ENCODE peak calls at places on chromosomes 5 and 9, in six cellular contexts. S is spleen, F is heart left ventricle, P is K562, T is A549, X is ovary. Q is an unnamed sample. For H3K4me1, the result is how much of the 10 kb centered on the place peaks cover.

GRCh38 chr9:23636199-23636598 is 189.8 kb downstream of the ELAVL2 start:
- DNase-seq in F (no peak), P (no peak), X (no peak), S (no peak), T (no peak), Q (no peak)

GRCh38 chr5:17222679-17223078 is 5.2 kb downstream of the BASP1 start:
- DNase-seq in F (no peak), X (no peak), S (no peak), P (no peak), T (no peak), Q (no peak)

GRCh38 chr5:73975855-73976254 is 349.9 kb downstream of the ARHGEF28 start:
- DNase-seq in F (no peak), T (no peak), S (no peak), X (no peak), P (no peak), Q (no peak)

GRCh38 chr5:74490814-74491213 is 149.7 kb downstream of the ENC1 start:
- DNase-seq in F (no peak), S (peak), P (no peak), T (no peak), X (no peak), Q (no peak)

GRCh38 chr9:130905902-130906726 is 9.5 kb upstream of the QRFP start:
- DNase-seq in T (no peak), F (no peak), P (no peak), S (no peak), X (no peak), Q (no peak)

GRCh38 chr9:14722391-14723035 is at the start of gene CER1:
- DNase-seq in T (no peak), S (no peak), F (no peak), P (no peak), X (no peak), Q (no peak)

GRCh38 chr5:137143244-137143605 is 355.9 kb downstream of the SPOCK1 start:
- DNase-seq in P (no peak), T (no peak), X (no peak), S (no peak), F (no peak), Q (peak)

GRCh38 chr5:56670916-56671315 is 144.4 kb upstream of the MAP3K1 start:
- DNase-seq in T (no peak), X (no peak), S (no peak), F (no peak), P (no peak), Q (no peak)

GRCh38 chr5:43298459-43298858 is 14.8 kb downstream of the HMGCS1 start:
- DNase-seq in X (no peak), S (no peak), F (no peak), P (no peak), T (no peak), Q (no peak)

GRCh38 chr5:13558408-13558807 is 386.1 kb downstream of the DNAH5 start:
- DNase-seq in T (no peak), P (no peak), X (no peak), S (no peak), F (no peak), Q (no peak)

GRCh38 chr5:114316167-114316566 is 45.7 kb upstream of the KCNN2 start:
- DNase-seq in P (no peak), T (no peak), S (no peak), X (no peak), F (no peak), Q (no peak)
- TF ChIP-seq CTCF in P (no peak), T (no peak), S (no peak), X (no peak), F (no peak), Q (no peak)

GRCh38 chr9:127828262-127829031 is 25.8 kb downstream of the FPGS start:
- DNase-seq in P (peak), X (peak), S (peak), T (peak), F (peak), Q (peak)
- H3K4me1 ChIP-seq in P (under half), X (under half), S (half or more), T (under half), F (half or more), Q (half or more)

GRCh38 chr9:120384925-120385272 is 195.1 kb downstream of the CDK5RAP2 start:
- DNase-seq in S (no peak), P (no peak), X (no peak), F (no peak), T (no peak), Q (no peak)

GRCh38 chr9:120385606-120386389 is 194.2 kb downstream of the CDK5RAP2 start:
- DNase-seq in F (no peak), T (no peak), X (no peak), S (no peak), P (no peak), Q (no peak)

GRCh38 chr9:120383611-120383998 is 196.4 kb downstream of the CDK5RAP2 start:
- DNase-seq in X (no peak), F (no peak), P (no peak), T (no peak), S (no peak), Q (no peak)

GRCh38 chr9:120382453-120382852 is 197.5 kb downstream of the CDK5RAP2 start:
- DNase-seq in P (no peak), T (no peak), F (no peak), S (no peak), X (no peak), Q (no peak)

GRCh38 chr9:120383999-120384924 is 195.7 kb downstream of the CDK5RAP2 start:
- DNase-seq in X (no peak), P (no peak), T (no peak), S (peak), F (no peak), Q (no peak)
- TF ChIP-seq POLR2A in X (no peak), P (no peak), T (no peak), S (no peak), F (no peak), Q (no peak)

GRCh38 chr5:66170196-66170919 is 26.3 kb downstream of the SREK1 start:
- DNase-seq in F (no peak), X (no peak), T (no peak), S (no peak), P (no peak), Q (no peak)

GRCh38 chr5:66169534-66169933 is 25.4 kb downstream of the SREK1 start:
- DNase-seq in X (no peak), P (no peak), S (no peak), T (no peak), F (no peak), Q (no peak)

GRCh38 chr5:66174338-66174737 is 30.2 kb downstream of the SREK1 start:
- DNase-seq in S (no peak), F (no peak), X (no peak), P (peak), T (peak), Q (no peak)

GRCh38 chr5:66168226-66168625 is 24.1 kb downstream of the SREK1 start:
- DNase-seq in X (no peak), F (no peak), S (no peak), P (no peak), T (no peak), Q (no peak)

GRCh38 chr5:66171349-66172344 is 27.5 kb downstream of the SREK1 start:
- DNase-seq in S (no peak), T (peak), P (peak), X (peak), F (no peak), Q (peak)
- TF ChIP-seq CTCF in S (peak), T (peak), P (peak), X (no peak), F (peak), Q (peak)

DNA sequence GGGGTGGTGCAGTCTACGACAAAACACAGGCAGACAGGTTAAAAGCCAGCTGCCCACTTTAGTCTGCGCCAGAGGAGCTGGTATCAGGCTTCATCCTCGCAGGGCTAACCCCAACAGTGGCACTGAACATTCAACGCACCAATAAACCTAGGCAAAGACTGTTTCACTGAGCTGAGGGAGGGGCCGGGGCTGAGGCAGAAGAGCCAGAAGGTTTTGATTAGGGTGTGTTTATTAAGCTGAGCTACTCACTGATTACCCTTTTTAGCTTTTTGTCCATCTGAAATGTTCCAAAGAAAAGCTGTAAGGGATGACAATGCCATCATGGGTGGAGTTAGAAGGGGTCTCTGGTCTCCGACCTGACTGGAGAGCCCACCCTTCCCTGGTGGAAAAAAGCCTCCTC is 1.4 kb downstream of the ZMYND19 start:
- DNase-seq in P (no peak), T (no peak), X (no peak), F (no peak), S (no peak), Q (no peak)
- H3K4me1 ChIP-seq in P (under half), T (under half), X (under half), F (under half), S (under half), Q (under half)

DNA sequence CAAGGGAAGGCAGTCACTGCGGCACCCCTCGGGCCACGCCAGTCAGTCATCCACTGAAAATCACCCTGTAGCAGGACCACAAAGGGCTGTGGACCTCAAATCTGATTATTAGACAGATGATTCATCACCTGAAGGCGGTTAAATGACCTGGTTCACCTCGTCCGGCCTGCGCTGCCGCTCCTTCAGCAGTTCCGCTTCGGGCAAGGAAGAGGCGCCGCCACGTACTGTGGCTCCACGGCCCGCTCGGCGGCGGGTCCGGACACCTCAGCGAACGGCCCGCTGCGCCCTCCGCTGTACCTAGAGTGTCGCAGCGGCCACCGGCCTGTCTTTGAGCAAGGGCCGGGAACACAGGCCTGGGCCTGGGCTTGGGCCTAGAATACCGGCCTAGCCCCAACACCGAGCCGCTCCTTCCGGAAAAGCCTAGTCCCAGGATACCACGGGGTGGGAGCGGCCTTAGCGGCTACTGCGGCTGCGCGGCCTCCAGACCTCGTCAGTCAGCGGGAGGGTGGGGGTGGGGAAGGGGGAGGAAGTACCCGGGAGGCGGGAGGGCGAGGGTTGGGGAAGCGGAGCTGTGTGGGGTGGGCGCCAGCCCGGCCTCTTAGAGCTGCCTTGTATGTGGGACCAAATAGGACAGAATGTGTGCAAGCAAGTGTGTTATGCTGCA is at the start of gene KLHL9:
- DNase-seq in T (peak), F (peak), P (no peak), S (peak), X (peak), Q (peak)
- TF ChIP-seq POLR2A in T (peak), F (no peak), P (no peak), S (no peak), X (peak), Q (peak)

DNA sequence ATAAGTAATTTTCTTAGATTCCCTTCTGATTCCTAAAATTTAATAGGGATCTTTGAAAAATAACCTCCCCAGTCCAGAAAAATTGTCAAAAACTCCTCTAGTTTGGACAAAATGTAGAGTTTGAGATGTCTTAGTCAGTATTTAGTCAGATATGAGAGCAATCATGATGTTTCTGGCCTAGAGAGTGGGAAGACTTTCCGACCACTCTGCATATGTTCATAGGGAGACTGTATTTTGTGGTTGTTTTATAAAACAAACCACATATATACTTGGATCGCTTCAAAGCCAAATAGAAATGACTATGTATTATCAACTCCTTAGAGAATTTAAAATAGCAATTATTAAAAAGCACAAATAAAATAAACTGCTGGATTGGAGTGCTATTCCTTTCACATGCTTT is 15.8 kb downstream of the ZFAND5 start:
- DNase-seq in X (no peak), P (no peak), S (no peak), T (no peak), F (no peak), Q (no peak)
- TF ChIP-seq CTCF in X (no peak), P (no peak), S (no peak), T (no peak), F (no peak), Q (no peak)